ENCODE peak calls at places on chromosomes 12 and 14, in five cellular contexts. W is activated T-cell treated with anti-CD3 and anti-CD28 coated beads for 24 hours, G is natural killer cell, U is NCI-H748 treated with DMSO at 0.1 percent for 48 hours, V is left cardiac atrium. O is an unnamed sample.

GRCh38 chr14:30657050-30657449 is 34.9 kb downstream of the SCFD1 start:
- DNase-seq in W (no peak), G (no peak), U (no peak), V (no peak), O (no peak)

GRCh38 chr12:92394895-92395294 is 249.2 kb upstream of the BTG1 start:
- DNase-seq in W (no peak), G (no peak), U (no peak), V (no peak), O (no peak)

GRCh38 chr14:23578560-23579310 is at the start of gene JPH4:
- DNase-seq in W (no peak), G (no peak), U (no peak), V (no peak), O (no peak)

GRCh38 chr12:31874961-31875608 is 84.1 kb upstream of the RESF1 start:
- DNase-seq in W (peak), G (peak), U (no peak), V (peak), O (peak)

GRCh38 chr12:102808412-102808811 is 108.6 kb downstream of the PAH start:
- DNase-seq in W (no peak), G (no peak), U (no peak), V (no peak), O (no peak)

GRCh38 chr12:75155962-75156361 is 53.7 kb downstream of the KCNC2 start:
- DNase-seq in W (no peak), G (no peak), U (no peak), V (no peak), O (no peak)

GRCh38 chr12:11722071-11722470 is 72.6 kb downstream of the ETV6 start:
- DNase-seq in W (no peak), G (no peak), U (no peak), V (no peak), O (no peak)

GRCh38 chr12:105253882-105254513 is 18.0 kb upstream of the APPL2 start:
- DNase-seq in W (no peak), G (no peak), U (no peak), V (no peak), O (no peak)

GRCh38 chr12:21456291-21456780 is 18.9 kb downstream of the PYROXD1 start:
- DNase-seq in W (peak), G (peak), U (no peak), V (no peak), O (no peak)

GRCh38 chr14:73227812-73228781 is 9.2 kb upstream of the PAPLN start:
- DNase-seq in W (no peak), G (no peak), U (no peak), V (peak), O (no peak)

GRCh38 chr12:131155131-131155530 is 201.4 kb downstream of the ADGRD1 start:
- DNase-seq in W (no peak), G (no peak), U (no peak), V (no peak), O (no peak)

GRCh38 chr12:122527478-122527944 is 462 bp downstream of the KNTC1 start:
- DNase-seq in W (peak), G (no peak), U (no peak), V (no peak), O (no peak)

GRCh38 chr14:76313861-76314260 is 62.1 kb upstream of the ESRRB start:
- DNase-seq in W (no peak), G (no peak), U (no peak), V (no peak), O (no peak)

GRCh38 chr14:104171029-104171697 is 32.8 kb downstream of the KIF26A start:
- DNase-seq in W (no peak), G (no peak), U (no peak), V (no peak), O (no peak)

GRCh38 chr12:817941-818600 is 65.7 kb downstream of the WNK1 start:
- DNase-seq in W (no peak), G (no peak), U (no peak), V (no peak), O (no peak)

GRCh38 chr12:127262658-127263057 is 1004.3 kb upstream of the TMEM132C start:
- DNase-seq in W (no peak), G (no peak), U (no peak), V (no peak), O (no peak)

GRCh38 chr14:68624541-68625220 is 168.2 kb downstream of the ZFP36L1 start:
- DNase-seq in W (no peak), G (no peak), U (no peak), V (no peak), O (no peak)

GRCh38 chr12:74985293-74985985 is 224.2 kb downstream of the KCNC2 start:
- DNase-seq in W (no peak), G (no peak), U (no peak), V (no peak), O (no peak)

GRCh38 chr14:77804592-77804991 is 4.7 kb downstream of the ADCK1 start:
- DNase-seq in W (no peak), G (no peak), U (no peak), V (no peak), O (no peak)

GRCh38 chr14:53325176-53325806 is 172.2 kb upstream of the DDHD1 start:
- DNase-seq in W (no peak), G (no peak), U (peak), V (no peak), O (no peak)

GRCh38 chr12:13165578-13166120 is 30.9 kb upstream of the EMP1 start:
- DNase-seq in W (peak), G (peak), U (no peak), V (peak), O (no peak)

GRCh38 chr12:21672151-21672550 is 14.5 kb upstream of the LDHB start:
- DNase-seq in W (no peak), G (no peak), U (no peak), V (no peak), O (no peak)

GRCh38 chr12:27284751-27285150 is 40.7 kb downstream of the STK38L start:
- DNase-seq in W (no peak), G (no peak), U (no peak), V (no peak), O (peak)

GRCh38 chr12:95672166-95672565 is 118.4 kb downstream of the NTN4 start:
- DNase-seq in W (no peak), G (no peak), U (no peak), V (no peak), O (no peak)

GRCh38 chr14:73526036-73526984 is 10.6 kb upstream of the ACOT1 start:
- DNase-seq in W (no peak), G (no peak), U (no peak), V (no peak), O (no peak)

GRCh38 chr12:57031228-57031670 is 14.9 kb upstream of the TAC3 start:
- DNase-seq in W (no peak), G (no peak), U (peak), V (no peak), O (peak)

GRCh38 chr12:78721906-78722305 is 142.7 kb upstream of the SYT1 start:
- DNase-seq in W (no peak), G (no peak), U (no peak), V (no peak), O (no peak)

GRCh38 chr12:47527816-47528215 is 178.0 kb downstream of the RPAP3 start:
- DNase-seq in W (no peak), G (no peak), U (no peak), V (no peak), O (no peak)

GRCh38 chr12:104951759-104952509 is 6.2 kb downstream of the SLC41A2 start:
- DNase-seq in W (no peak), G (no peak), U (no peak), V (no peak), O (no peak)

GRCh38 chr12:70660620-70661219 is 23.5 kb upstream of the PTPRB start:
- DNase-seq in W (no peak), G (peak), U (no peak), V (peak), O (no peak)

GRCh38 chr12:132622437-132623071 is 4.0 kb downstream of the P2RX2 start:
- DNase-seq in W (no peak), G (no peak), U (no peak), V (peak), O (no peak)

GRCh38 chr14:32648434-32648833 is 290.2 kb upstream of the NPAS3 start:
- DNase-seq in W (no peak), G (no peak), U (no peak), V (no peak), O (no peak)

GRCh38 chr14:65689070-65689469 is 276.5 kb downstream of the FUT8 start:
- DNase-seq in W (no peak), G (no peak), U (no peak), V (no peak), O (no peak)

GRCh38 chr12:56718167-56718566 is 6.9 kb downstream of the NACA start:
- DNase-seq in W (no peak), G (no peak), U (no peak), V (no peak), O (no peak)

GRCh38 chr14:39739796-39740195 is 307.6 kb upstream of the FBXO33 start:
- DNase-seq in W (no peak), G (no peak), U (no peak), V (no peak), O (no peak)

GRCh38 chr14:52895000-52895399 is 55.9 kb downstream of the FERMT2 start:
- DNase-seq in W (no peak), G (no peak), U (no peak), V (no peak), O (no peak)